ENCODE peak calls at places on chromosomes 6 and 20, in nine cellular contexts. K, R, I, B, X, E, A, L and Z are unnamed samples.

GRCh38 chr6:139944976-139945375 is 570.5 kb upstream of the CITED2 start:
- DNase-seq in E (no peak), K (no peak), X (no peak), B (no peak), L (no peak), R (no peak), I (no peak), A (no peak), Z (no peak)

GRCh38 chr6:52271852-52272460 is 12.6 kb downstream of the MCM3 start:
- DNase-seq in E (no peak), L (no peak), A (no peak), R (no peak), I (no peak), K (no peak), B (no peak), X (no peak), Z (no peak)

GRCh38 chr6:14275493-14275851 is 157.9 kb downstream of the CD83 start:
- DNase-seq in X (no peak), I (no peak), A (no peak), B (peak; percentile 62), K (peak; percentile 30), E (no peak), R (no peak), L (peak; percentile 23), Z (peak; percentile 22)

GRCh38 chr20:64044484-64045247 is 4.8 kb downstream of the SOX18 start:
- DNase-seq in K (no peak), E (no peak), L (no peak), R (no peak), B (no peak), A (no peak), X (no peak), I (peak; percentile 74), Z (no peak)

GRCh38 chr6:31403283-31403989 is at the start of gene MICA:
- DNase-seq in A (peak; percentile 65), I (peak; percentile 81), B (peak; percentile 98), K (peak; percentile 64), E (peak; percentile 49), L (peak; percentile 68), X (peak; percentile 74), R (no peak), Z (peak; percentile 90)

GRCh38 chr6:33854572-33855030 is 50.8 kb upstream of the MLN start:
- DNase-seq in B (no peak), R (no peak), K (no peak), A (no peak), E (no peak), I (no peak), L (no peak), X (no peak), Z (peak; percentile 22)

GRCh38 chr6:167119680-167120556 is 3.0 kb upstream of the CCR6 start:
- DNase-seq in B (no peak), E (no peak), A (no peak), I (no peak), K (no peak), R (no peak), L (no peak), X (peak; percentile 15), Z (no peak)

GRCh38 chr6:89977808-89978748 is 83.8 kb downstream of the GJA10 start:
- DNase-seq in K (no peak), R (no peak), I (no peak), A (no peak), L (no peak), X (no peak), B (no peak), E (no peak), Z (no peak)

GRCh38 chr6:90411292-90411781 is 114.7 kb upstream of the BACH2 start:
- DNase-seq in E (no peak), L (no peak), A (peak; percentile 84), K (no peak), X (peak; percentile 57), R (no peak), I (no peak), B (no peak), Z (no peak)